ENCODE peak calls at places on chromosomes 4 and X, in six cellular contexts. C is fibroblast of villous mesenchyme, D is lower leg skin, H is A549, K is astrocyte, A is choroid plexus epithelial cell. Z is an unnamed sample.

GRCh38 chrX:67543818-67544217 is at the start of gene AR:
- DNase-seq in C (peak; percentile 53), D (peak; percentile 93), H (peak; percentile 15), K (peak; percentile 60), A (peak; percentile 37), Z (peak; percentile 18)

GRCh38 chr4:1116837-1117236 is 3.5 kb upstream of the RNF212 start:
- DNase-seq in C (no peak), D (no peak), H (no peak), K (peak; percentile 7), A (peak; percentile 28), Z (no peak)

GRCh38 chr4:97073194-97073593 is 1070.1 kb downstream of the STPG2 start:
- DNase-seq in C (no peak), D (no peak), H (no peak), K (peak; percentile 4), A (no peak), Z (no peak)

GRCh38 chr4:32706893-32707292 is 1986.7 kb downstream of the PCDH7 start:
- DNase-seq in C (no peak), D (no peak), H (no peak), K (no peak), A (no peak), Z (no peak)

GRCh38 chr4:82482387-82482786 is 52.0 kb downstream of the ENOPH1 start:
- DNase-seq in C (no peak), D (no peak), H (no peak), K (no peak), A (no peak), Z (no peak)

GRCh38 chr4:180655886-180656285 is 1587.3 kb upstream of the TENM3 start:
- DNase-seq in C (no peak), D (no peak), H (no peak), K (peak; percentile 35), A (no peak), Z (no peak)

GRCh38 chr4:115655626-115656025 is 542.2 kb upstream of the NDST4 start:
- DNase-seq in C (no peak), D (no peak), H (no peak), K (no peak), A (no peak), Z (no peak)

GRCh38 chr4:76238236-76238635 is 13.3 kb upstream of the FAM47E start:
- DNase-seq in C (no peak), D (no peak), H (no peak), K (no peak), A (no peak), Z (no peak)

GRCh38 chr4:74790652-74791051 is 3.7 kb downstream of the BTC start:
- DNase-seq in C (no peak), D (no peak), H (no peak), K (no peak), A (no peak), Z (no peak)

GRCh38 chrX:66728818-66729271 is 90.0 kb upstream of the EDA2R start:
- DNase-seq in C (peak; percentile 48), D (peak; percentile 87), H (peak; percentile 30), K (peak; percentile 16), A (peak; percentile 76), Z (peak; percentile 41)

GRCh38 chr4:11073621-11074051 is 355.1 kb downstream of the HS3ST1 start:
- DNase-seq in C (peak; percentile 15), D (no peak), H (no peak), K (peak; percentile 96), A (peak; percentile 45), Z (no peak)

GRCh38 chr4:113293673-113294072 is 244.2 kb downstream of the ANK2 start:
- DNase-seq in C (no peak), D (no peak), H (no peak), K (no peak), A (no peak), Z (no peak)

GRCh38 chr4:94806376-94806775 is 48.6 kb downstream of the BMPR1B start:
- DNase-seq in C (no peak), D (no peak), H (no peak), K (no peak), A (peak; percentile 19), Z (no peak)

GRCh38 chrX:48278958-48279357 is 23.8 kb downstream of the SSX1 start:
- DNase-seq in C (peak; percentile 16), D (no peak), H (no peak), K (no peak), A (no peak), Z (no peak)

GRCh38 chr4:76572224-76572623 is 137.2 kb downstream of the SHROOM3 start:
- DNase-seq in C (no peak), D (no peak), H (no peak), K (no peak), A (no peak), Z (no peak)

GRCh38 chr4:48178931-48179330 is 44.9 kb upstream of the TXK start:
- DNase-seq in C (no peak), D (no peak), H (no peak), K (no peak), A (no peak), Z (no peak)

GRCh38 chr4:85940131-85940530 is 419.7 kb downstream of the MAPK10 start:
- DNase-seq in C (no peak), D (no peak), H (no peak), K (no peak), A (no peak), Z (no peak)

GRCh38 chr4:6474705-6475457 is 2.5 kb upstream of the PPP2R2C start:
- DNase-seq in C (no peak), D (peak; percentile 59), H (no peak), K (no peak), A (no peak), Z (no peak)

GRCh38 chrX:105694839-105695238 is 127.5 kb upstream of the NRK start:
- DNase-seq in C (no peak), D (no peak), H (no peak), K (no peak), A (peak; percentile 15), Z (no peak)

DNA sequence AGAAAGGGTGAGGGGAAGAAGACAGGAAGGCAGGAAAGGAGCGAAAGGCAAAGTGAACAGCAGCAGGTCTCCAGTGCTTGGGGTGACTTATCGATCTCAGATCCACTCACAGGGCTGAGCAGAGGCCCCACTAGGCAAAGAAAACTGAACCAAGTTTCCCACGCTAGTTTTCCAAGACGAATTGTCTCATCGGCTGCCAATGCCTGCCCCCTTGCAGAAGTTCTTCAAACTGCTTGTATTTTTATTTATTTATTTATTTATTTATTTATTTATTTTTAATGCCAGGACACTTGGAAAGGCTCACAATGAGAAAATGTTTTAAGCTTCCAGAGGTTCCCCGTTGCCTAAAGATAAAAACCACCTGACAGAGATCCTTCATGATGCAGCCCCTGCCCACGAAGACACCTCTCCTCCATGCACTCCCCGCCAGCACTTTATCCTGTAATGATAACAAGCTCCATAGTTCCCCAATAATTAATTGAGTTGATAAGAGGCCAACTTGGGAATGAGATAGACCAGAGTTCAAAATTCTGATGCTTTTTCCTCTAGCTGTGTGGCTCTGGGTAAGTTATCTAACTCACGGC is 43.2 kb downstream of the QDPR start:
- DNase-seq in C (peak; percentile 57), D (peak; percentile 81), H (no peak), K (peak; percentile 21), A (peak; percentile 74), Z (peak; percentile 10)
- TF ChIP-seq CTCF in C (peak; percentile 45), D (no peak), H (peak; percentile 31), K (peak; percentile 25), A (peak; percentile 71), Z (peak; percentile 59)

GRCh38 chrX:97835969-97836368 is 952.3 kb downstream of the RPA4 start:
- DNase-seq in C (no peak), D (no peak), H (no peak), K (no peak), A (no peak), Z (no peak)
- TF ChIP-seq CTCF in C (no peak), D (no peak), H (no peak), K (no peak), A (no peak), Z (no peak)

DNA sequence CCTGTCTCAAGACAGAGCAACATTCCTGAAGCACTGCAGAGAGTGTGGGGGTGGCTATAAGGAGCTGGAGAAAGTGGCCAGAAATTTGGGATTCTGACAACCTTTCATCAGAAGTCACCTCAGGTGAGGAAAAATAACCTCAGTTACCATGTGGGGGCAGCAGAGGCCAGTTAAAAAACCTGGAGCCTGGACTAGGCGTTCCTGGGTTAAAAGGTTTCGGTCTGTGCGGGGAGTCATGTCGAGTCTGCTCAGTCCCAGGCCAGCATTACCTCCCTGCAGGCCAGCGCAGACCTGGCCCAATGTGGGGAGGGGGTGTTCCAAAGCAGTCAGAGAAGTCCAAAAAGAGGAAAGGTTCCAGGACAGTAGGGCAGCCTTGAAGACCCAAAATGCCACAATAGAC is 10.9 kb upstream of the NALF2 start:
- DNase-seq in C (no peak), D (no peak), H (peak; percentile 35), K (no peak), A (peak; percentile 7), Z (no peak)
- TF ChIP-seq CTCF in C (peak; percentile 39), D (no peak), H (peak; percentile 54), K (peak; percentile 13), A (peak; percentile 51), Z (peak; percentile 28)

GRCh38 chr4:110442309-110442708 is 33.6 kb upstream of the ENPEP start:
- DNase-seq in C (no peak), D (no peak), H (no peak), K (no peak), A (no peak), Z (no peak)
- TF ChIP-seq CTCF in C (no peak), D (no peak), H (no peak), K (no peak), A (peak; percentile 11), Z (no peak)

DNA sequence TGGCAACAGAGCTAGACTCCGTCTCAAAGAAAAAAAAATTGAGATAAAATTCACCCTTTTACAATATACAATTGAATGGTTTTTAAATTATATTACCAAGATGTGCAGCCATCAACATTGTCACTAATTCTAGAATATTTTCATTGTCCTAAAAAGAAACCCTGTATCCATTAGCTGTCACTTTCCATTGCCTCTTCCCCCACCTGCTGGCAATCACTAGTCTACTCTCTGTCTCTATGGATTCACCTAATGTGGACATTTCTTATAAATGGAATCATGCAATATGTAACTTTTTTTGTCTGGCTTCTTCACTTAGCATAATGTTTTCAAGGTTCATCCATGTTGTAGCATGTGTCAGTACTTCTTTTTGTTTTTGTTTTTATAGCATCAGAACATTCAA is 20.8 kb downstream of the ABHD18 start:
- DNase-seq in C (no peak), D (no peak), H (no peak), K (no peak), A (no peak), Z (no peak)
- TF ChIP-seq CTCF in C (peak; percentile 20), D (no peak), H (peak; percentile 15), K (no peak), A (peak; percentile 10), Z (no peak)

GRCh38 chr4:148021706-148022105 is 289.8 kb downstream of the ARHGAP10 start:
- DNase-seq in C (no peak), D (no peak), H (no peak), K (no peak), A (no peak), Z (no peak)
- TF ChIP-seq CTCF in C (no peak), D (no peak), H (no peak), K (no peak), A (no peak), Z (no peak)

DNA sequence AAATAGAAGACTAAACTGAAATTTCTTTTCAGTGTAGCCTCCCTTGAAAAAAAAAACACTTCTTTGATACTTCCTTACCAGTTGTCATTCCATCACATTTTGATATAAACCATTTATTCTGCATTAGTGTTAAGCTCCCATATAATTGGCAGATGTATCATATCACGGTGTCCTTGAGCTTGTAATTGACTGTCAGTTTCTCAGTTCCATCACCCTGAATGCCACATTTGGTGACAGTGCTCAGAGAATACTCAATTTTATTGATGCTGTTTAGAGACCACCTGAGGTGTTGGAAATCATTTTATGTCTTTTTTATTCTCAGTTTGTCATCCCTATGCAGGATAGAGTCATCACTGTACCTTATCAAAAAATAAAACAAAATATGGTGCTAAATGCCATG is 1528.2 kb downstream of the RAPGEF2 start:
- DNase-seq in C (no peak), D (no peak), H (no peak), K (no peak), A (no peak), Z (no peak)
- TF ChIP-seq CTCF in C (no peak), D (no peak), H (no peak), K (no peak), A (no peak), Z (no peak)